ENCODE peak calls at places on chromosomes 7 and 10, in seven cellular contexts. G, K, Z, R, J, Q and N are unnamed samples.

GRCh38 chr7:158124671-158125079 is 462.9 kb downstream of the PTPRN2 start:
- DNase-seq in K (no peak), Z (no peak), G (no peak), J (peak; percentile 38), R (no peak), Q (no peak), N (no peak)

GRCh38 chr10:65355141-65355680 is 1570.6 kb upstream of the LRRTM3 start:
- DNase-seq in G (no peak), Z (no peak), K (no peak), Q (no peak), R (no peak), J (no peak), N (no peak)

GRCh38 chr7:142774826-142775225 is 4.1 kb downstream of the PRSS2 start:
- DNase-seq in J (no peak), Z (no peak), R (peak; percentile 85), Q (no peak), K (no peak), G (no peak), N (no peak)

GRCh38 chr10:110007701-110008517 is at the start of gene ADD3:
- DNase-seq in Z (peak; percentile 98), G (no peak), K (peak; percentile 100), Q (peak; percentile 92), R (peak; percentile 47), J (peak; percentile 96), N (peak; percentile 93)

GRCh38 chr7:121676168-121676567 is 196.8 kb upstream of the PTPRZ1 start:
- DNase-seq in G (no peak), J (no peak), R (no peak), Q (no peak), Z (no peak), K (no peak), N (no peak)

GRCh38 chr10:3259499-3259898 is 86.9 kb upstream of the PITRM1 start:
- DNase-seq in Q (no peak), G (no peak), J (no peak), Z (no peak), K (no peak), R (no peak), N (no peak)

GRCh38 chr7:28144266-28144665 is 36.3 kb downstream of the JAZF1 start:
- DNase-seq in R (no peak), K (peak; percentile 7), J (no peak), Z (peak; percentile 21), G (no peak), Q (no peak), N (no peak)

GRCh38 chr7:9869566-9869965 is 1104.1 kb upstream of the PHF14 start:
- DNase-seq in K (no peak), J (no peak), G (no peak), Z (no peak), R (no peak), Q (no peak), N (no peak)

GRCh38 chr10:44851413-44851812 is 59.7 kb upstream of the TMEM72 start:
- DNase-seq in R (no peak), Z (no peak), K (no peak), J (peak; percentile 40), G (no peak), Q (no peak), N (no peak)

GRCh38 chr7:20030915-20031362 is 186.2 kb downstream of the MACC1 start:
- DNase-seq in G (no peak), R (peak; percentile 86), J (no peak), Z (no peak), K (no peak), Q (no peak), N (no peak)
- H3K4me1 ChIP-seq in G (no peaks in the 10 kb centered on the region), R (peaks cover 21% of the 10 kb centered on the region), J (no peaks in the 10 kb centered on the region), Z (no peaks in the 10 kb centered on the region), K (no peaks in the 10 kb centered on the region), Q (no peaks in the 10 kb centered on the region), N (no peaks in the 10 kb centered on the region)

DNA sequence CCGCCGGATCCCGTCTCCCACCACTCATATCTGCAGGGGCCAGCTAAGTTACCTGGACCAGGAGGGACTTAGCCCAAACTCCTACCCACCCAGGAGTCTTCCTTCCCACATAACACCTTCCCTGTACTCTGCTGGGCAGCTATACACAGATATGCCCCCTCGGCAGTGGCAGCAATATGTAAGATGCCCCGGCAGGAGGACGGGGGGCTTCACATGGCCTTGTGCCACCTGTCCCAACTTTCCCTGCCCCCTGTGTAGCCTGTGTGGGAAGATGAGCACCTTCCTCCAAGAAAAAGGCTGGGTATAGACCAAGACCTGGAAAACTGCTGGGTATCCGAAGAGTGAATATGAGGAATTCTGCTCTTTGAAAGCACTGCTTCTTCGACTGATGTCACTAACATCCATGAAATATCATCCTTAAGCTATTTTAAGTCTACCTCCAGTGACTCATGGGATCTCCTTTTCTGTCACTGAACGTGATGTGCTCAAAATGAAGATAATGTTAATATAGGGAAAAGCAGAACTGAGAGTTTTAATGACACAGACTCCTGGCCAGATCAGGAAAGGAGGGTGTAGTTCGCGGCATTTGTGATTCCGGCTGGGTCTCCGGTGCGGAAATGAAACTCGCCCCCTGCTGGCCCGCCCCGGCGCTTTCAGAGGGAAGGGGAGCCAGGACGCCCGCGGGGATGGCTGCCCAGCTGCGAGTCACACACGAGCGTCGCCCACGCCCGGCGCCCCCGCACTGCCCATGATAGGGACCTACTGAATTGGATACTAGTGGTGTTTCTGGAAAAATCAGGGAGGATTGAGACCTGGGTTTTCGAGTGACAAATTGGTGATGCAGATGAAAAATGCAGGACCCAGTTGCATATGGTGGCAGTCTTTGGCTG is 256.9 kb upstream of the NFE2L3 start:
- DNase-seq in R (peak; percentile 52), J (peak; percentile 84), Z (peak; percentile 51), K (peak; percentile 78), G (peak; percentile 20), Q (peak; percentile 41), N (peak; percentile 81)
- H3K4me3 ChIP-seq in R (peak overlapping the region; percentile 12), J (peak overlapping the region; percentile 56), Z (peak overlapping the region; percentile 64), K (peak overlapping the region; percentile 23), G (peak overlapping the region; percentile 44), Q (peak overlapping the region; percentile 46), N (peak overlapping the region; percentile 23)

DNA sequence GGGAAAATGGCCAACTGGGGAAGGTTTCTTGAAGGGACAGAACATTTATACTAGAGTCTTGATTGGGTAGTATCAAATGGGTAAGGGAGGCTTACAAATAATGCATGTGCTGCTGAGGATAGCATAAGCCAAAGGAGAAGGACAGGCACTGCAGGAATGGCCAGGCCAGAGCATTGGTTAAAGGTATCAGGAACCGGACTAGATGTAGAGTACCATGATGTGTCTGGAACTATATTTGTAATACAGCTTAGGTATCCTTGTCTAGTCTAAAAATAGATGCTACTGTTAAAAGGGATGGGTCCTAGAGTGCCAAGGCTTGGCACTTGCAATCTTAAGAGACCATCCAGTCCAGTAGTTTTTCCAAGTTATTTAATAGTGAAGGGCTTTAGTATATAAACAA is 20.3 kb downstream of the TMEM243 start:
- DNase-seq in Z (no peak), G (no peak), K (no peak), R (no peak), J (no peak), Q (no peak), N (no peak)
- H3K4me1 ChIP-seq in Z (no peaks in the 10 kb centered on the region), G (no peaks in the 10 kb centered on the region), K (no peaks in the 10 kb centered on the region), R (no peaks in the 10 kb centered on the region), J (peaks cover 6% of the 10 kb centered on the region), Q (peaks cover 40% of the 10 kb centered on the region), N (peaks cover 49% of the 10 kb centered on the region)

GRCh38 chr10:129107525-129107924 is 359.5 kb upstream of the MGMT start:
- DNase-seq in J (no peak), G (no peak), K (no peak), Z (no peak), Q (no peak), R (no peak), N (no peak)

GRCh38 chr10:129105266-129105665 is 361.8 kb upstream of the MGMT start:
- DNase-seq in J (no peak), K (no peak), Z (no peak), Q (peak; percentile 13), G (no peak), R (no peak), N (no peak)

GRCh38 chr10:129108378-129108777 is 358.7 kb upstream of the MGMT start:
- DNase-seq in Q (no peak), G (no peak), Z (no peak), J (no peak), R (no peak), K (no peak), N (no peak)

GRCh38 chr10:129104266-129105045 is 362.6 kb upstream of the MGMT start:
- DNase-seq in K (no peak), Z (no peak), G (no peak), Q (peak; percentile 22), J (no peak), R (no peak), N (no peak)

GRCh38 chr10:129106314-129106713 is 360.7 kb upstream of the MGMT start:
- DNase-seq in Q (no peak), K (no peak), R (no peak), G (no peak), J (no peak), Z (no peak), N (no peak)
- H3K4me3 ChIP-seq in Q (no peak overlapping the region), K (no peak overlapping the region), R (no peak overlapping the region), G (no peak overlapping the region), J (no peak overlapping the region), Z (no peak overlapping the region), N (no peak overlapping the region)

DNA sequence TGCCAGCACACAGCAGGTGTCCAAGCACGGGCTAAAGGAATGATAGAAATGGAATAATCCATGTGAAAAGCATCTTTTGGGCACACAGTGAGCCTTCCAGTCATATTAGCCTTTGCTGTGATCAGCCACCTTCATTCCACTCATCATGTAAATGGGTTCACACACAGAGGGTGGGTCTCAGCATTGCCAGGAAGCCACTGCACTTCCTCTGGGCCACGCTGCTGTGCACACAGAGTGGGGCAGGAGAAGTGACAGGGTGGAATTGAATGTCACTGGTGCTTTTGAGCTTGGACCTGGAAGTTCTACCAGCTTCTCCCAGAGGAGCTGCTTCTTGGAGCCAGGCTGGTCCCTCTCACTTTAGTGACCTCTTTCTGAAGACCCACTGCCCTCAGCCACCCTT is 203.5 kb downstream of the USP6NL start:
- DNase-seq in K (no peak), G (no peak), Q (no peak), Z (no peak), R (no peak), J (no peak), N (no peak)
- H3K4me1 ChIP-seq in K (no peaks in the 10 kb centered on the region), G (no peaks in the 10 kb centered on the region), Q (peaks cover 29% of the 10 kb centered on the region), Z (no peaks in the 10 kb centered on the region), R (no peaks in the 10 kb centered on the region), J (no peaks in the 10 kb centered on the region), N (no peaks in the 10 kb centered on the region)